ENCODE peak calls at places on chromosome 4, in five cellular contexts. O is fibroblast of pulmonary artery; H is PC-3; U is effector memory CD4-positive, alpha-beta T cell; G is cardiac muscle cell. M is an unnamed sample.
A peak's percentile ranks its signal among the peaks of the same experiment; 100 is the strongest.

GRCh38 chr4:73446336-73446938 is 10.4 kb downstream of the AFP start:
- DNase-seq in U (no peak), H (peak; percentile 83), O (peak; percentile 63), G (peak; percentile 65), M (no peak)

GRCh38 chr4:85243857-85244256 is 231.1 kb upstream of the ARHGAP24 start:
- DNase-seq in U (no peak), O (peak; percentile 11), H (peak; percentile 3), G (peak; percentile 5), M (no peak)

GRCh38 chr4:120555058-120555457 is 367.5 kb downstream of the PRDM5 start:
- DNase-seq in U (no peak), O (no peak), G (peak; percentile 47), H (no peak), M (no peak)

GRCh38 chr4:15001825-15002658 is at the start of gene CPEB2:
- DNase-seq in H (peak; percentile 88), O (peak; percentile 97), G (peak; percentile 98), U (peak; percentile 79), M (peak; percentile 70)

GRCh38 chr4:133483600-133484246 is 334.6 kb downstream of the PCDH10 start:
- DNase-seq in U (no peak), O (peak; percentile 70), H (peak; percentile 45), G (peak; percentile 31), M (no peak)

GRCh38 chr4:128354205-128354821 is 66.7 kb upstream of the PGRMC2 start:
- DNase-seq in G (no peak), H (peak; percentile 54), U (no peak), O (peak; percentile 93), M (no peak)

GRCh38 chr4:42865572-42866189 is 26.8 kb upstream of the GRXCR1 start:
- DNase-seq in G (peak; percentile 66), O (peak; percentile 67), U (no peak), H (peak; percentile 75), M (peak; percentile 23)

GRCh38 chr4:18051281-18051680 is 29.7 kb upstream of the LCORL start:
- DNase-seq in O (no peak), H (peak; percentile 13), G (no peak), U (no peak), M (no peak)

GRCh38 chr4:148271166-148271565 is 171.0 kb downstream of the NR3C2 start:
- DNase-seq in G (no peak), O (no peak), U (no peak), H (no peak), M (no peak)

GRCh38 chr4:1630266-1630665 is 53.8 kb downstream of the FAM53A start:
- DNase-seq in O (no peak), U (no peak), G (no peak), H (no peak), M (no peak)
- H3K4me3 ChIP-seq in O (no peak overlapping the region), U (no peak overlapping the region), G (no peak overlapping the region), H (no peak overlapping the region), M (no peak overlapping the region)

DNA sequence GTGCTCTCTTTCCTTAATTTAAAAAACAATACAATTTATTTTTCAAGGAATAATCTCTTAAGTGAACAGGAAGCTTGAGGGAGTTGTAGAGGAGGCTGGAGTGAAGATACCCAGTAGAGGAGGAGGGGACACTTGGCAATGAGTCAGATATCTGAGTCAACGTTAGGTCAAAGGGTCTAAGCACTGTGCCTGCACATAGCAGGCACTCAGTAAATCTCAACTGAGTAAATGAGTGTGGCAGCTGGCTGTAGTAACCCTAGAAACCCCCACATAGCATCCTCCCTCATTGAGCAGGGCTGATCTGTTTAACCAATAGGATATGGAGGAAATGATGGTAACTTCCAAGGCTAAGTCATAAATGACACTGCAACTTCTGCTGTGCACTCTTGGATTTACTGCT is 186.1 kb upstream of the FAM241A start:
- DNase-seq in G (no peak), U (no peak), H (peak; percentile 48), O (peak; percentile 77), M (no peak)
- H3K4me3 ChIP-seq in G (no peak overlapping the region), U (no peak overlapping the region), H (no peak overlapping the region), O (no peak overlapping the region), M (no peak overlapping the region)

GRCh38 chr4:109435635-109436034 is 2.0 kb downstream of the SEC24B start:
- DNase-seq in U (no peak), H (no peak), O (no peak), G (no peak), M (no peak)
- H3K4me3 ChIP-seq in U (peak overlapping the region; percentile 76), H (peak overlapping the region; percentile 79), O (peak overlapping the region; percentile 70), G (peak overlapping the region; percentile 84), M (no peak overlapping the region)

GRCh38 chr4:68904786-68905185 is 46.8 kb downstream of the UGT2A3 start:
- DNase-seq in G (no peak), H (peak; percentile 39), O (no peak), U (no peak), M (no peak)

GRCh38 chr4:68907230-68907629 is 44.4 kb downstream of the UGT2A3 start:
- DNase-seq in G (no peak), U (no peak), H (no peak), O (peak; percentile 18), M (no peak)

GRCh38 chr4:68907788-68908700 is 43.6 kb downstream of the UGT2A3 start:
- DNase-seq in O (peak; percentile 21), H (no peak), G (no peak), U (no peak), M (no peak)

GRCh38 chr4:68906238-68907137 is 45.1 kb downstream of the UGT2A3 start:
- DNase-seq in H (no peak), G (no peak), U (no peak), O (peak; percentile 10), M (no peak)

GRCh38 chr4:68905598-68906237 is 45.9 kb downstream of the UGT2A3 start:
- DNase-seq in O (peak; percentile 16), H (peak; percentile 74), G (no peak), U (no peak), M (no peak)
- H3K4me3 ChIP-seq in O (peak overlapping the region; percentile 34), H (peak overlapping the region; percentile 52), G (no peak overlapping the region), U (no peak overlapping the region), M (no peak overlapping the region)

GRCh38 chr4:5990446-5991160 is 27.6 kb downstream of the C4orf50 start:
- DNase-seq in O (no peak), H (no peak), G (no peak), U (no peak), M (no peak)

GRCh38 chr4:5984843-5985242 is 33.4 kb downstream of the C4orf50 start:
- DNase-seq in O (no peak), H (no peak), G (no peak), U (no peak), M (no peak)

GRCh38 chr4:5989236-5990225 is 28.7 kb downstream of the C4orf50 start:
- DNase-seq in G (no peak), O (no peak), H (no peak), U (no peak), M (no peak)

GRCh38 chr4:5992171-5993062 is 25.8 kb downstream of the C4orf50 start:
- DNase-seq in H (no peak), G (no peak), O (no peak), U (no peak), M (no peak)

GRCh38 chr4:5988086-5988845 is 30.0 kb downstream of the C4orf50 start:
- DNase-seq in H (no peak), G (no peak), U (no peak), O (no peak), M (no peak)
- H3K4me3 ChIP-seq in H (no peak overlapping the region), G (no peak overlapping the region), U (no peak overlapping the region), O (no peak overlapping the region), M (no peak overlapping the region)

GRCh38 chr4:37889849-37890500 is 909 bp upstream of the TBC1D1 start:
- DNase-seq in H (no peak), O (no peak), G (no peak), U (no peak), M (no peak)
- H3K4me3 ChIP-seq in H (peak overlapping the region; percentile 69), O (peak overlapping the region; percentile 67), G (peak overlapping the region; percentile 72), U (peak overlapping the region; percentile 92), M (peak overlapping the region; percentile 24)

GRCh38 chr4:94711635-94712034 is 46.1 kb upstream of the BMPR1B start:
- DNase-seq in O (no peak), U (no peak), H (no peak), G (no peak), M (no peak)

GRCh38 chr4:94714761-94715160 is 43.0 kb upstream of the BMPR1B start:
- DNase-seq in G (no peak), O (peak; percentile 39), H (no peak), U (no peak), M (no peak)

DNA sequence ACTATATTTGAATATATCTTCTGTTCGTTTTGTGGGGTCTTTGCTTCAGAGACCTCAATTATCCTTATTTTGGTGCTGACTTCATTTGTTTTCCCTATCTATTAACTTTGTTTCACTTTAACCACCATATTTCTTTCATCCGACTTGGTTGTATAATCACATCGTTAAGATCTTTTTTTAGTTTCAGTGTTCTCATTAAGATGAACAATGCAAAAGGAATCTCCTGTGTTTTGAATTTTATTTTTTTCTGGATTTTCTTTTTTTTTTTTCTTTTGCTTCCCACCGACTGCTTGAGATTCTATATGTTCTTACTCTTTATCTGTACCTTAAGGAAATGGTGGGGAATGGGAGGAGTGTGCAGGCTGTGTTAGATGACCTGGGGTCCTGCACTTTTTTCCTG is 43.4 kb upstream of the BMPR1B start:
- DNase-seq in O (no peak), U (no peak), G (no peak), H (no peak), M (no peak)
- H3K4me3 ChIP-seq in O (no peak overlapping the region), U (no peak overlapping the region), G (no peak overlapping the region), H (no peak overlapping the region), M (no peak overlapping the region)

GRCh38 chr4:109433281-109434006 is at the start of gene SEC24B:
- DNase-seq in U (peak; percentile 84), O (peak; percentile 77), H (peak; percentile 67), G (peak; percentile 88), M (peak; percentile 44)

GRCh38 chr4:109434007-109434792 is 585 bp downstream of the SEC24B start:
- DNase-seq in G (peak; percentile 60), H (peak; percentile 21), O (peak; percentile 21), U (no peak), M (no peak)

GRCh38 chr4:109434793-109435080 is 1.1 kb downstream of the SEC24B start:
- DNase-seq in H (no peak), U (no peak), G (no peak), O (peak; percentile 22), M (no peak)

GRCh38 chr4:109432676-109433075 is 939 bp upstream of the SEC24B start:
- DNase-seq in G (no peak), H (no peak), U (no peak), O (peak; percentile 83), M (no peak)

GRCh38 chr4:109432203-109432602 is 1.4 kb upstream of the SEC24B start:
- DNase-seq in G (no peak), O (no peak), H (no peak), U (no peak), M (no peak)
- H3K4me3 ChIP-seq in G (no peak overlapping the region), O (peak overlapping the region; percentile 70), H (peak overlapping the region; percentile 79), U (no peak overlapping the region), M (peak overlapping the region; percentile 77)

GRCh38 chr4:146458594-146458993 is 63.1 kb downstream of the SLC10A7 start:
- DNase-seq in G (no peak), U (no peak), O (no peak), H (no peak), M (no peak)
- H3K4me3 ChIP-seq in G (no peak overlapping the region), U (no peak overlapping the region), O (no peak overlapping the region), H (no peak overlapping the region), M (no peak overlapping the region)

DNA sequence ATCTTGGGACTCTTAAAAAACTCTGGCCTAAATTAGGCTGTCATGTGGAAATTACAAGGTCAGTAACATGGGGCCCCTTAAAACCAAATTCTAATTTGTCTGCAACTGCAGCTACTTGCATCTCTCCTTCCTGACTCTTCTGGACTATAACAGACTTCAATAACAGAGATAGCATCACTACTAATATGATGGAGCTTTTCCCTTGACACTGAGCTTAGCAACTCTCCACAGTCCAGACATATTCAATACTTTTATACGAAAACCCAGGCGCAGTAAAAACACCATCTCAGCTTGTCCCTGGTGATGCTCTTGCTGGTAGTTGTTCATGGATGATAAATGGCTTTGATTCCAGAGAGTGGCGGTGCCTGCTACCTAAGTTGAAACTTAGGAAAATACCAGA is 850.4 kb downstream of the STIM2 start:
- DNase-seq in U (no peak), H (no peak), G (no peak), O (no peak), M (no peak)
- H3K4me3 ChIP-seq in U (no peak overlapping the region), H (no peak overlapping the region), G (no peak overlapping the region), O (no peak overlapping the region), M (no peak overlapping the region)